ENCODE peak calls at places on chromosomes 11 and 22, in six cellular contexts. S is stimulated activated CD4-positive, alpha-beta T cell treated with anti-CD3 and anti-CD28 coated beads, Interleukin-2, amount 100 ng/mL, for 24 hours; R is astrocyte of the cerebellum; N is brain microvascular endothelial cell; M is iris pigment epithelial cell; C is skeletal muscle cell. J is an unnamed sample.

GRCh38 chr22:49103314-49104052 is 724.2 kb downstream of the BRD1 start:
- DNase-seq in S (no peak), R (no peak), N (no peak), M (no peak), C (no peak), J (no peak)

GRCh38 chr22:41367680-41368542 is 13.8 kb upstream of the TEF start:
- DNase-seq in S (no peak), R (no peak), N (no peak), M (peak), C (no peak), J (peak)

GRCh38 chr11:12092714-12093113 is 17.7 kb upstream of the MICAL2 start:
- DNase-seq in S (no peak), R (no peak), N (no peak), M (no peak), C (no peak), J (no peak)

GRCh38 chr11:69817265-69818236 is 1.7 kb downstream of the FGF3 start:
- DNase-seq in S (no peak), R (no peak), N (no peak), M (peak), C (no peak), J (peak)

GRCh38 chr22:37248251-37248650 is 4.2 kb upstream of the RAC2 start:
- DNase-seq in S (no peak), R (no peak), N (no peak), M (no peak), C (no peak), J (no peak)

GRCh38 chr11:66113132-66113856 is 43.2 kb downstream of the PACS1 start:
- DNase-seq in S (no peak), R (peak), N (peak), M (peak), C (peak), J (peak)

GRCh38 chr11:102309621-102310541 is 7.4 kb upstream of the BIRC3 start:
- DNase-seq in S (no peak), R (no peak), N (no peak), M (no peak), C (no peak), J (peak)

GRCh38 chr11:111886032-111886431 is 6.7 kb downstream of the CFAP68 start:
- DNase-seq in S (no peak), R (no peak), N (no peak), M (no peak), C (no peak), J (no peak)

GRCh38 chr11:17561111-17561415 is 14.0 kb downstream of the OTOG start:
- DNase-seq in S (no peak), R (no peak), N (no peak), M (no peak), C (no peak), J (no peak)

GRCh38 chr11:42239102-42239501 is 779.6 kb upstream of the LRRC4C start:
- DNase-seq in S (no peak), R (peak), N (peak), M (no peak), C (peak), J (no peak)

GRCh38 chr11:2663506-2663905 is 36.3 kb downstream of the KCNQ1OT1 start:
- DNase-seq in S (no peak), R (no peak), N (no peak), M (no peak), C (no peak), J (no peak)

GRCh38 chr11:119727523-119728081 is 1.4 kb downstream of the NECTIN1 start:
- DNase-seq in S (no peak), R (no peak), N (no peak), M (no peak), C (no peak), J (peak)

GRCh38 chr11:16809901-16810668 is 71.6 kb downstream of the C11orf58 start:
- DNase-seq in S (no peak), R (peak), N (no peak), M (peak), C (no peak), J (peak)

GRCh38 chr22:44312766-44313165 is at the start of gene SHISAL1:
- DNase-seq in S (no peak), R (no peak), N (peak), M (peak), C (no peak), J (no peak)

GRCh38 chr11:3674189-3674588 is 3.0 kb upstream of the CHRNA10 start:
- DNase-seq in S (no peak), R (peak), N (peak), M (peak), C (peak), J (peak)

GRCh38 chr11:122293298-122294023 is 177.4 kb upstream of the BLID start:
- DNase-seq in S (no peak), R (peak), N (peak), M (peak), C (no peak), J (peak)

GRCh38 chr11:96161271-96162089 is 181.5 kb downstream of the MAML2 start:
- DNase-seq in S (no peak), R (no peak), N (peak), M (peak), C (peak), J (peak)

GRCh38 chr11:9859491-9860305 is 195.8 kb downstream of the SWAP70 start:
- DNase-seq in S (no peak), R (peak), N (peak), M (peak), C (peak), J (peak)

GRCh38 chr11:57778318-57779037 is 16.9 kb downstream of the CTNND1 start:
- DNase-seq in S (no peak), R (peak), N (peak), M (peak), C (peak), J (peak)

GRCh38 chr11:29527391-29527936 is 489.4 kb downstream of the KCNA4 start:
- DNase-seq in S (no peak), R (peak), N (peak), M (peak), C (peak), J (peak)

GRCh38 chr11:88174627-88175003 is 628 bp downstream of the RAB38 start:
- DNase-seq in S (peak), R (peak), N (peak), M (peak), C (peak), J (peak)

J was measured in adipocyte.